ENCODE peak calls at places on chromosomes 7 and 10, in ten cellular contexts. I is neural progenitor cell; K is heart right ventricle; Z is hepatocyte; Q is CD8-positive, alpha-beta T cell; M is transverse colon; X is Peyer's patch; R is MM.1S; F is GM23338; G is fibroblast of lung. W is an unnamed sample.

GRCh38 chr10:21403256-21404015 is 122.0 kb downstream of the SKIDA1 start:
- DNase-seq in I (no peak), K (no peak), Z (no peak), Q (no peak), M (no peak), X (no peak), R (no peak), F (no peak), G (no peak), W (no peak)

GRCh38 chr7:158467562-158467961 is 120.1 kb downstream of the PTPRN2 start:
- DNase-seq in I (no peak), K (no peak), Z (no peak), Q (no peak), M (no peak), X (no peak), R (no peak), F (no peak), G (no peak), W (no peak)

GRCh38 chr7:992742-993607 is 10.0 kb downstream of the CYP2W1 start:
- DNase-seq in I (peak; percentile 98), K (peak; percentile 99), Z (peak; percentile 98), Q (peak; percentile 93), M (peak; percentile 98), X (peak; percentile 97), R (peak; percentile 89), F (peak; percentile 97), G (peak; percentile 95), W (peak; percentile 90)

GRCh38 chr7:123155571-123155970 is 44.2 kb downstream of the SLC13A1 start:
- DNase-seq in I (no peak), K (no peak), Z (no peak), Q (no peak), M (no peak), X (no peak), R (no peak), F (no peak), G (no peak), W (no peak)

GRCh38 chr7:41817386-41817785 is 114.5 kb upstream of the INHBA start:
- DNase-seq in I (no peak), K (no peak), Z (no peak), Q (no peak), M (no peak), X (no peak), R (peak; percentile 36), F (no peak), G (no peak), W (no peak)

GRCh38 chr7:116582806-116583444 is 58.1 kb downstream of the CAV1 start:
- DNase-seq in I (no peak), K (no peak), Z (no peak), Q (no peak), M (no peak), X (no peak), R (peak; percentile 79), F (no peak), G (peak; percentile 40), W (no peak)

GRCh38 chr7:17521437-17521836 is 223.0 kb downstream of the AHR start:
- DNase-seq in I (no peak), K (no peak), Z (no peak), Q (no peak), M (no peak), X (no peak), R (no peak), F (no peak), G (peak; percentile 72), W (no peak)

GRCh38 chr10:191703-192518 is 56.7 kb downstream of the ZMYND11 start:
- DNase-seq in I (no peak), K (no peak), Z (no peak), Q (no peak), M (no peak), X (no peak), R (no peak), F (no peak), G (peak; percentile 72), W (no peak)

DNA sequence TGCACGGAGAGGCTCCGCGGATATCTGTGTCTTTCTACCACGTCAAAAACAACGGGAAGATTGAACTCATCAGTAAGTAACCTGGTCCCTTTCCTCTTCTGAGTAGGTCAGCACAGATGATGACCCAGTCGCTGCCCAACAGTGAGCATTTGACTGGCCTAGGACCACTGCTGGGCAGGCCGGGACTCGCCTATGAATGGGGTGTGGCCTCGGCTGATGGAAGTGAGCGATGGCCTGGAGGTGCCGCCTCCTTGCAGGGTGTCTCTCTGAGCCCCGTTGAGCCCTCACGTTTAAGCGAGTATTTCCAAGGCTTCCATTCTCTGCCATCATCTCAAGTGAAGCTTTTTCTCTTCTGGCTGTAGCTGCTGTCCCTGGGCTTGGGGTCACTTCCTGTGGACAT is 18.1 kb downstream of the EIF3B start:
- DNase-seq in I (no peak), K (no peak), Z (no peak), Q (no peak), M (no peak), X (no peak), R (no peak), F (no peak), G (no peak), W (no peak)
- H3K36me3 ChIP-seq in I (peaks cover 3% of the 10 kb centered on the region), K (peaks cover 98% of the 10 kb centered on the region), Z (no peaks in the 10 kb centered on the region), Q (peaks cover 91% of the 10 kb centered on the region), M (peaks cover 3% of the 10 kb centered on the region), X (peaks cover 99% of the 10 kb centered on the region), R (peaks cover 46% of the 10 kb centered on the region), F (peaks cover 92% of the 10 kb centered on the region), G (peaks cover 52% of the 10 kb centered on the region), W (peaks cover 89% of the 10 kb centered on the region)

DNA sequence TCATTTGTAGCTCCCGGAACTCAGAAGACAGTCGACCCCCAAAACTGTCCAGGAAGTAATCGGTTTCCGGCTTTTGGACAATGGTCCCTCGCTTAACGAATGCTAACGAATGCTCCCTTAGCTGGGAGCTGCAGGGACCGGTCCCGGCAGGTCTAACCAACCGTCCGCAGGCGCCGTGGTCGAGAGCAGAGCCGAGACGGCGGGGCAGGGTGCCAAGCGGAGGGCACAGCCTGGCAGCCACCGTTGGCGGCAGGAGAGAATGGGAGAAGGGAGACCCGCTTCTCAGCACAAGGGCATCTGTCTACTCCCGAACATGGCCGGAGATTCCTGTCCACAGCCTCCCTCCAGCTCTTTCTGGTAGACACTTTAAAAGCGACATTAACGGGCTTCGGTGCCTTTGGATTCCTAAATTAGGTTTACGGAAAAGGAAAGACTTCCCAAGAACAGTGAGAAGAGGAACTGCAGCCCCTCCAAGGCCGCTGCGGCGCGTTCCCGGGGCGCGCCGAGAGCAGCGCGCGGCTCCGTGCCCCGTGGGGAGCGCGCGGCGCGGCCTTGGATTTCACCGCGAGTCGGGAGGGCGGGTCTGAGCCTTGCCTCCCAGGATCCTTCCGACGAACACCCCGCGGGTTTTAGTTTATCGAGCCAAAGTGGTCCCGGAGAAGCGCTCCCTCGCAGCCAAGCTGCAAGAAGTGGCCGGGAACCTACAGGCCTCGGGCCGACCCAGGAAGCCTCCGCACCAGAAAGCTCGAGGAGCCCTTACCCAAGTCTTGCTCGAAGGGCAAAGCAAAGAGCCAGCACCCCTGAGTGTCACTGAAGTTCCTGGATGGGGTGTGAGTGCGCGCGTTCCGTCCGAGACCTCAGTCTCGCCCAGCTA is 3.6 kb upstream of the TBX20 start:
- DNase-seq in I (peak; percentile 71), K (peak; percentile 59), Z (peak; percentile 25), Q (no peak), M (no peak), X (no peak), R (no peak), F (peak; percentile 64), G (no peak), W (no peak)
- H3K27ac ChIP-seq in I (no peak overlapping the region), K (peak overlapping the region; percentile 85), Z (no peak overlapping the region), Q (no peak overlapping the region), M (no peak overlapping the region), X (no peak overlapping the region), R (no peak overlapping the region), F (no peak overlapping the region), G (no peak overlapping the region), W (no peak overlapping the region)

GRCh38 chr7:4779118-4779517 is 3.7 kb downstream of the AP5Z1 start:
- DNase-seq in I (no peak), K (no peak), Z (no peak), Q (no peak), M (no peak), X (no peak), R (no peak), F (no peak), G (no peak), W (no peak)

GRCh38 chr7:4782333-4783291 is 7.2 kb downstream of the AP5Z1 start:
- DNase-seq in I (no peak), K (no peak), Z (no peak), Q (no peak), M (no peak), X (no peak), R (no peak), F (no peak), G (no peak), W (no peak)

GRCh38 chr7:4783292-4783652 is 7.8 kb downstream of the AP5Z1 start:
- DNase-seq in I (no peak), K (no peak), Z (no peak), Q (no peak), M (no peak), X (no peak), R (no peak), F (no peak), G (no peak), W (no peak)

GRCh38 chr7:4783762-4784351 is 8.4 kb downstream of the AP5Z1 start:
- DNase-seq in I (no peak), K (no peak), Z (no peak), Q (no peak), M (no peak), X (no peak), R (no peak), F (no peak), G (no peak), W (no peak)

GRCh38 chr7:4781366-4782069 is 6.1 kb downstream of the AP5Z1 start:
- DNase-seq in I (no peak), K (no peak), Z (no peak), Q (no peak), M (no peak), X (no peak), R (no peak), F (no peak), G (no peak), W (no peak)
- H3K36me3 ChIP-seq in I (no peaks in the 10 kb centered on the region), K (peaks cover 81% of the 10 kb centered on the region), Z (no peaks in the 10 kb centered on the region), Q (peaks cover 25% of the 10 kb centered on the region), M (peaks cover 5% of the 10 kb centered on the region), X (peaks cover 66% of the 10 kb centered on the region), R (no peaks in the 10 kb centered on the region), F (no peaks in the 10 kb centered on the region), G (peaks cover 31% of the 10 kb centered on the region), W (peaks cover 53% of the 10 kb centered on the region)

GRCh38 chr7:77858278-77858677 is 59.7 kb downstream of the PHTF2 start:
- DNase-seq in I (no peak), K (no peak), Z (no peak), Q (no peak), M (no peak), X (no peak), R (no peak), F (no peak), G (no peak), W (no peak)

GRCh38 chr7:77859343-77859742 is 60.8 kb downstream of the PHTF2 start:
- DNase-seq in I (no peak), K (no peak), Z (no peak), Q (no peak), M (no peak), X (no peak), R (no peak), F (no peak), G (no peak), W (no peak)

DNA sequence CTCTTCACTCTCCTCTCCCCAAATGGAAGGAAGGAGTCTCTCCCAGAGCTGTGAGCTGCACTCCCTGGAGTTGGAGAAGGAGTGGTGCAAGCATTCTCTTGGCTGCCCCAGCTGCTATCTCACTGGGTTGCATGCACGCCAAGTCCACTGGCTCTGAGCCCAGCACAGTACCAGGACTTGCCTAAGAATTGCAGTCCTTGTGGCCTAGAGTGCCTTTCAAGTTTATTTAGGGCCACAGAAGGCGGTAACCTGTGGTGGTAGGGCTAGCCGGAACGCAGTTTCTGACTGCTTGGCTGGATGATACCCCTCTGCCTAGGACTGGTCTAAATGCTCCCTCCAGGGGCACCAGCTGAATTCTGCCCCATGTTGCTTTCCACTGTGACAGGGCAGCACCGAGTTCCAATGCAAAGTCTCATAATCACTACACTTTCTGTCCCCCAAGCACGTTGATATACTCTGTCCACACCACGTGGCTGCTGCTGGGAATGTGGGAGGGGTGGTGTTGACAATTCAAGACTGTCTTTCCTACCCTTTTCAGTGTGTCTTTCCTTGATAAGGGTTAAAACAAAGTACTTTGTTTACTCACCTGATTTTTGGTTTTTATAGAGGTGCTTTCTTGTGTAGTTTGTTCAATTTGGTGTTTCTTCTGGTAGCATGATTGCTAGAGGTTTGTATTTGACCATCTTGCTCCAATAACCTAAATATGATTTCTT is 57.0 kb downstream of the PHTF2 start:
- DNase-seq in I (no peak), K (peak; percentile 70), Z (no peak), Q (no peak), M (no peak), X (no peak), R (no peak), F (no peak), G (peak; percentile 45), W (no peak)
- H3K27ac ChIP-seq in I (no peak overlapping the region), K (no peak overlapping the region), Z (no peak overlapping the region), Q (no peak overlapping the region), M (no peak overlapping the region), X (no peak overlapping the region), R (no peak overlapping the region), F (no peak overlapping the region), G (no peak overlapping the region), W (no peak overlapping the region)